ENCODE peak calls at places on chromosomes 6 and 20, in six cellular contexts. One of them, this sample, is unnamed.

GRCh38 chr20:55375920-55376319 is 629.4 kb downstream of the CBLN4 start:
- DNase-seq in H1: no peak
- DNase-seq in SK-N-SH: no peak
- DNase-seq in HepG2: no peak
- DNase-seq in GM12878: no peak
- DNase-seq in K562: no peak
- DNase-seq in this sample: no peak

GRCh38 chr6:138432063-138432356 is 28.0 kb downstream of the HEBP2 start:
- DNase-seq in H1: no peak
- DNase-seq in SK-N-SH: no peak
- DNase-seq in HepG2: no peak
- DNase-seq in GM12878: no peak
- DNase-seq in K562: no peak
- DNase-seq in this sample: no peak

GRCh38 chr20:49284818-49285217 is 7.0 kb upstream of the ZNFX1 start:
- DNase-seq in H1: no peak
- DNase-seq in SK-N-SH: no peak
- DNase-seq in HepG2: no peak
- DNase-seq in GM12878: no peak
- DNase-seq in K562: no peak
- DNase-seq in this sample: no peak

GRCh38 chr6:29490552-29490951 is 2.8 kb upstream of the MAS1L start:
- DNase-seq in H1: no peak
- DNase-seq in SK-N-SH: no peak
- DNase-seq in HepG2: no peak
- DNase-seq in GM12878: no peak
- DNase-seq in K562: no peak
- DNase-seq in this sample: no peak

GRCh38 chr6:137903933-137904821 is 37.1 kb downstream of the TNFAIP3 start:
- DNase-seq in H1: no peak
- DNase-seq in SK-N-SH: no peak
- DNase-seq in HepG2: peak
- DNase-seq in GM12878: no peak
- DNase-seq in K562: peak
- DNase-seq in this sample: no peak

GRCh38 chr6:139973602-139974373 is 599.3 kb upstream of the CITED2 start:
- DNase-seq in H1: no peak
- DNase-seq in SK-N-SH: no peak
- DNase-seq in HepG2: no peak
- DNase-seq in GM12878: no peak
- DNase-seq in K562: no peak
- DNase-seq in this sample: no peak

GRCh38 chr6:3911614-3912336 is 62.6 kb downstream of the FAM50B start:
- DNase-seq in H1: peak
- DNase-seq in SK-N-SH: peak
- DNase-seq in HepG2: peak
- DNase-seq in GM12878: no peak
- DNase-seq in K562: peak
- DNase-seq in this sample: no peak

GRCh38 chr6:75493400-75494064 is at the start of gene FILIP1:
- DNase-seq in H1: no peak
- DNase-seq in SK-N-SH: no peak
- DNase-seq in HepG2: no peak
- DNase-seq in GM12878: no peak
- DNase-seq in K562: no peak
- DNase-seq in this sample: no peak

GRCh38 chr6:45933855-45934254 is 81.8 kb downstream of the CLIC5 start:
- DNase-seq in H1: no peak
- DNase-seq in SK-N-SH: no peak
- DNase-seq in HepG2: no peak
- DNase-seq in GM12878: no peak
- DNase-seq in K562: no peak
- DNase-seq in this sample: no peak

GRCh38 chr6:165704001-165704748 is 41.1 kb upstream of the PDE10A start:
- DNase-seq in H1: no peak
- DNase-seq in SK-N-SH: no peak
- DNase-seq in HepG2: no peak
- DNase-seq in GM12878: no peak
- DNase-seq in K562: no peak
- DNase-seq in this sample: no peak

GRCh38 chr20:35901678-35902544 is 52.4 kb downstream of the SCAND1 start:
- DNase-seq in H1: no peak
- DNase-seq in SK-N-SH: no peak
- DNase-seq in HepG2: peak
- DNase-seq in GM12878: no peak
- DNase-seq in K562: peak
- DNase-seq in this sample: no peak

GRCh38 chr20:49320460-49320859 is 42.6 kb upstream of the ZNFX1 start:
- DNase-seq in H1: peak
- DNase-seq in SK-N-SH: peak
- DNase-seq in HepG2: peak
- DNase-seq in GM12878: no peak
- DNase-seq in K562: peak
- DNase-seq in this sample: no peak

GRCh38 chr6:72748759-72749158 is 126.9 kb downstream of the KCNQ5 start:
- DNase-seq in H1: no peak
- DNase-seq in SK-N-SH: no peak
- DNase-seq in HepG2: no peak
- DNase-seq in GM12878: no peak
- DNase-seq in K562: no peak
- DNase-seq in this sample: no peak

GRCh38 chr6:108656834-108657233 is 96.1 kb downstream of the FOXO3 start:
- DNase-seq in H1: no peak
- DNase-seq in SK-N-SH: no peak
- DNase-seq in HepG2: peak
- DNase-seq in GM12878: no peak
- DNase-seq in K562: no peak
- DNase-seq in this sample: no peak

GRCh38 chr20:33675127-33675954 is 1.1 kb upstream of the NECAB3 start:
- DNase-seq in H1: no peak
- DNase-seq in SK-N-SH: no peak
- DNase-seq in HepG2: no peak
- DNase-seq in GM12878: no peak
- DNase-seq in K562: peak
- DNase-seq in this sample: no peak

GRCh38 chr20:17137692-17138091 is 89.1 kb upstream of the PCSK2 start:
- DNase-seq in H1: no peak
- DNase-seq in SK-N-SH: no peak
- DNase-seq in HepG2: no peak
- DNase-seq in GM12878: no peak
- DNase-seq in K562: no peak
- DNase-seq in this sample: no peak

GRCh38 chr20:31515775-31516107 is 1.5 kb downstream of the HM13 start:
- DNase-seq in H1: no peak
- DNase-seq in SK-N-SH: no peak
- DNase-seq in HepG2: no peak
- DNase-seq in GM12878: no peak
- DNase-seq in K562: no peak
- DNase-seq in this sample: no peak

GRCh38 chr20:31515072-31515774 is 981 bp downstream of the HM13 start:
- DNase-seq in H1: no peak
- DNase-seq in SK-N-SH: no peak
- DNase-seq in HepG2: no peak
- DNase-seq in GM12878: no peak
- DNase-seq in K562: no peak
- DNase-seq in this sample: no peak

GRCh38 chr20:31516166-31516565 is 1.9 kb downstream of the HM13 start:
- DNase-seq in H1: no peak
- DNase-seq in SK-N-SH: no peak
- DNase-seq in HepG2: no peak
- DNase-seq in GM12878: no peak
- DNase-seq in K562: no peak
- DNase-seq in this sample: no peak

GRCh38 chr20:31516651-31517050 is 2.4 kb downstream of the HM13 start:
- DNase-seq in H1: no peak
- DNase-seq in SK-N-SH: no peak
- DNase-seq in HepG2: no peak
- DNase-seq in GM12878: no peak
- DNase-seq in K562: no peak
- DNase-seq in this sample: no peak

DNA sequence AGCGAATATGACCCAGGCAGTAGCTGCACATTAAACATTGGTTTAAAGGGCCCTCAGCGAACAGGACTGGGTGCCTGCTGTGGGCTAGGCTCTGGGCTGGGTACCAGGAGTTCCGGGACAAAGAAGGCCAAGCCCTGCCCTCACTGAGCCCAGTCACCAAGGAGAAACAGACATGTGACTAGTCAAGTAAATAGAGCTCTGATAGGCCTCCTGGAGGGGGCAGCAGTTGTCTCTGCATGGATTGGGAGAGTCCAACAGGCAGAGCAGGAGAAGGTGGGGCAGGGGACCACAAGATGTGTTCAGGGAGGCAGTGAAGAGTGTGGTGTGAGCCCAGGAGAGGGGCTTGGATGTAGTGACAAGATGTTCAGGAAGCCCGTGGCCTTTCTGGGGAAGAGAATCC is 3.1 kb downstream of the HM13 start:
- DNase-seq in H1: peak
- DNase-seq in SK-N-SH: peak
- DNase-seq in HepG2: peak
- DNase-seq in GM12878: no peak
- DNase-seq in K562: peak
- DNase-seq in this sample: no peak
- TF ChIP-seq TAF1 in H1: peak
- TF ChIP-seq TAF1 in SK-N-SH: no peak
- TF ChIP-seq TAF1 in HepG2: no peak
- TF ChIP-seq TAF1 in GM12878: no peak
- TF ChIP-seq TAF1 in K562: no peak
- TF ChIP-seq TAF1 in this sample: no peak

DNA sequence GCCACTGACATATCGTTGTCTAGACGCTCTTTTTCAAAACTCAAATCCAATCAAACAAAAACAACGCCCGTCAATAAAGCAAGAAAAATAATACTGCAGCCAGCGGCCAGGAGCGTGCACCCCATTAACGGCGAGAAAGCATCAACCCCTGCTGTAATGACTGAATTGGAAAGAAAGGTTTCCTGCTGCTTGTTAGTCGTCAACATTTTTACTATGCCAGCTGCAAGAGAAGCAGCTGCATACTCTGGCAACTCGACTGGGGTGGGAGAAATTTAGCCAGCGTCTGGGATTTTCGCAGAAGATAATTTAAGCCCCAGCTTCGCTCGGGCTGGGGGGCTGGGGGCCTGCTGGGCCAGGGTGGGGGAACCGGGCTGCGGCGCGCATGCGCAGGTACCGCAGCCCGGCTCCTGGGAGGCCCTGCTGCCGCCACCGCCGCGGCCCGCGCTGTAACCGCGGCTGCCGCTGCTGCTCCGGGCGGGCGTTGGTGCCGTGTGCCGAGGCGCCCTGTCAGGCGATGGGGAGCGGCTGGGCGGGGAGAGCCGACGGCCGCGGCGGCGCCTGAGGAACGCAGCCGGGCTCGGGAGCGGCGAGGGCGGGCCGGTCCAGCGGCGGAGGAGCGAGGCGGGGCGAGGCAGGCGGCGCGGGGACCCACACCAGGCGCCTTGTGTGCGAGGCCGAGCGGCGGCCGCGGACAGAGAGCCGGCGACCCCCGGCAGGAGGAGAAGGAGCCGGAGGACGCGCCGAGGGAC is 732 bp upstream of the STXBP5 start:
- DNase-seq in H1: peak
- DNase-seq in SK-N-SH: peak
- DNase-seq in HepG2: peak
- DNase-seq in GM12878: peak
- DNase-seq in K562: peak
- DNase-seq in this sample: peak
- TF ChIP-seq POLR2AphosphoS5 in H1: peak
- TF ChIP-seq POLR2AphosphoS5 in SK-N-SH: peak
- TF ChIP-seq POLR2AphosphoS5 in HepG2: peak
- TF ChIP-seq POLR2AphosphoS5 in GM12878: no peak
- TF ChIP-seq POLR2AphosphoS5 in K562: peak
- TF ChIP-seq POLR2AphosphoS5 in this sample: no peak

GRCh38 chr6:25017932-25018581 is 82.3 kb upstream of the RIPOR2 start:
- DNase-seq in H1: peak
- DNase-seq in SK-N-SH: no peak
- DNase-seq in HepG2: peak
- DNase-seq in GM12878: no peak
- DNase-seq in K562: no peak
- DNase-seq in this sample: peak
- TF ChIP-seq TAF1 in H1: no peak
- TF ChIP-seq TAF1 in SK-N-SH: no peak
- TF ChIP-seq TAF1 in HepG2: no peak
- TF ChIP-seq TAF1 in GM12878: no peak
- TF ChIP-seq TAF1 in K562: no peak
- TF ChIP-seq TAF1 in this sample: no peak

DNA sequence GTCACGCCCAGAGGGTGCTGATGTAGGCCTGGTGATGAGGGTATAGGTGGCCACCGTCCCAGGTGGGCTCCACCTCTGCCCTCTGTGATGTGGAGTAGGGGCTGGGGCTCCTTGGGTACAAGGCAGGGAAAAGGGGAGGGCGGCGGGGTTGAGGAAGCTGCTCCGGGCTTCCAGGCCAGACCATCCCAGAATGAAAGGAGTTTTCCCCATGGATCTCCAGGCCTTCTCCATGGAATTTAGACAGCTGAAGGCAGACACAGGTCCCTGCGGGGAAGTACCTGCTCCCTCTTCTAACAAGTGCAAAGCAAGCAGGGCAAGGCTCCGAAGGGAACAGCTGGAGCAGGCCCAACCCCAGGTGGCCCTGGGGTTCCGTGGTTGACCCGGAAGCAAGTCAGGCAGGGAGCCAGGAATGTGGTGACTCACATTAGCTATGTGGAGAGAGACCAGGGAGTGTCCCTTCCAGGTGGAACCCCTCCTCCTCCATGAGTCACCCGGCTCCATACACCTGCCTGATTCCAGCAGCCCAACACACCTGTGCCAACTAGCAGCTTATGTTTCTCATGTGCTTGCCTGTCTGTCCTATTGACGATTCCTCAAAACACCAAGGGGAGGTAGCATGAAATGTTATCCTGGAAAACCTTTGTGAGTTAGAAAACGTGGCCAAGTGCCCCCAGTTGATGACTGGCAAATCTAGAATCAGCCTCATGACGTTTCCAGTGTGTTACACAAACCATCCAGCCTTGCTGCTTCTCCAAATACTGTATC is 59.7 kb upstream of the SNX9 start:
- DNase-seq in H1: peak
- DNase-seq in SK-N-SH: no peak
- DNase-seq in HepG2: peak
- DNase-seq in GM12878: no peak
- DNase-seq in K562: peak
- DNase-seq in this sample: no peak
- TF ChIP-seq POLR2AphosphoS5 in H1: no peak
- TF ChIP-seq POLR2AphosphoS5 in SK-N-SH: no peak
- TF ChIP-seq POLR2AphosphoS5 in HepG2: no peak
- TF ChIP-seq POLR2AphosphoS5 in GM12878: peak
- TF ChIP-seq POLR2AphosphoS5 in K562: peak
- TF ChIP-seq POLR2AphosphoS5 in this sample: no peak

This sample was measured in GM12891.